ENCODE peak calls at places on chromosomes 4 and X, in ten cellular contexts. Z, M, J, Y, N, I, Q, R, P and A are unnamed samples.

GRCh38 chrX:572490-573124 is 58.0 kb upstream of the SHOX start:
- DNase-seq in Z (no peak), M (no peak), J (no peak), Y (no peak), N (no peak), I (no peak), Q (no peak), R (no peak), P (no peak), A (no peak)

GRCh38 chr4:51866835-51867234 is 23.9 kb downstream of the DCUN1D4 start:
- DNase-seq in Z (peak; percentile 30), M (no peak), J (no peak), Y (no peak), N (no peak), I (no peak), Q (no peak), R (no peak), P (no peak), A (no peak)

GRCh38 chr4:128635141-128635911 is 174.2 kb upstream of the JADE1 start:
- DNase-seq in Z (peak; percentile 88), M (no peak), J (peak; percentile 24), Y (no peak), N (no peak), I (no peak), Q (no peak), R (peak; percentile 8), P (no peak), A (no peak)

GRCh38 chrX:70049925-70050324 is at the start of gene AWAT2:
- DNase-seq in Z (no peak), M (peak; percentile 54), J (no peak), Y (no peak), N (no peak), I (no peak), Q (no peak), R (no peak), P (no peak), A (no peak)

GRCh38 chrX:74804574-74804973 is 120.7 kb downstream of the NEXMIF start:
- DNase-seq in Z (no peak), M (no peak), J (no peak), Y (no peak), N (no peak), I (no peak), Q (no peak), R (no peak), P (no peak), A (no peak)

GRCh38 chr4:106587558-106587957 is 219.0 kb upstream of the GIMD1 start:
- DNase-seq in Z (no peak), M (peak; percentile 82), J (no peak), Y (no peak), N (no peak), I (no peak), Q (peak; percentile 80), R (no peak), P (no peak), A (no peak)

GRCh38 chrX:151793886-151794285 is 59.3 kb downstream of the CNGA2 start:
- DNase-seq in Z (no peak), M (no peak), J (no peak), Y (no peak), N (no peak), I (no peak), Q (no peak), R (no peak), P (no peak), A (no peak)

GRCh38 chr4:183349673-183350072 is 27.4 kb upstream of the CLDN24 start:
- DNase-seq in Z (no peak), M (peak; percentile 71), J (no peak), Y (no peak), N (no peak), I (no peak), Q (peak; percentile 58), R (no peak), P (no peak), A (no peak)

GRCh38 chrX:154458116-154458953 is at the start of gene PLXNA3:
- DNase-seq in Z (peak; percentile 14), M (no peak), J (peak; percentile 34), Y (no peak), N (no peak), I (peak; percentile 73), Q (peak; percentile 46), R (no peak), P (peak; percentile 48), A (peak; percentile 39)

GRCh38 chrX:130082244-130083106 is 27.8 kb downstream of the ELF4 start:
- DNase-seq in Z (peak; percentile 32), M (no peak), J (peak; percentile 9), Y (no peak), N (peak; percentile 33), I (peak; percentile 77), Q (no peak), R (no peak), P (peak; percentile 67), A (peak; percentile 82)

GRCh38 chrX:153885968-153886903 is at the start of gene L1CAM:
- DNase-seq in Z (no peak), M (no peak), J (no peak), Y (no peak), N (no peak), I (no peak), Q (peak; percentile 13), R (no peak), P (no peak), A (no peak)

GRCh38 chrX:63101879-63102620 is 249.1 kb downstream of the SPIN4 start:
- DNase-seq in Z (no peak), M (no peak), J (no peak), Y (no peak), N (no peak), I (no peak), Q (no peak), R (no peak), P (no peak), A (no peak)

GRCh38 chrX:12779534-12779933 is 11.7 kb upstream of the PRPS2 start:
- DNase-seq in Z (no peak), M (no peak), J (no peak), Y (no peak), N (no peak), I (no peak), Q (no peak), R (no peak), P (no peak), A (no peak)

GRCh38 chrX:47751670-47752069 is 85.0 kb upstream of the ZNF81 start:
- DNase-seq in Z (peak; percentile 5), M (peak; percentile 26), J (peak; percentile 74), Y (no peak), N (no peak), I (no peak), Q (peak; percentile 55), R (no peak), P (peak; percentile 18), A (peak; percentile 43)

GRCh38 chr4:3719836-3720235 is 46.3 kb upstream of the ADRA2C start:
- DNase-seq in Z (no peak), M (no peak), J (no peak), Y (no peak), N (no peak), I (no peak), Q (no peak), R (no peak), P (no peak), A (no peak)

GRCh38 chr4:15349965-15350364 is 77.9 kb upstream of the C1QTNF7 start:
- DNase-seq in Z (no peak), M (no peak), J (no peak), Y (no peak), N (no peak), I (no peak), Q (no peak), R (no peak), P (no peak), A (no peak)
- H3K27ac ChIP-seq in Z (no peak overlapping the region), M (no peak overlapping the region), J (no peak overlapping the region), Y (peak overlapping the region; percentile 73), N (peak overlapping the region; percentile 59), I (no peak overlapping the region), Q (no peak overlapping the region), R (no peak overlapping the region), P (no peak overlapping the region), A (no peak overlapping the region)

DNA sequence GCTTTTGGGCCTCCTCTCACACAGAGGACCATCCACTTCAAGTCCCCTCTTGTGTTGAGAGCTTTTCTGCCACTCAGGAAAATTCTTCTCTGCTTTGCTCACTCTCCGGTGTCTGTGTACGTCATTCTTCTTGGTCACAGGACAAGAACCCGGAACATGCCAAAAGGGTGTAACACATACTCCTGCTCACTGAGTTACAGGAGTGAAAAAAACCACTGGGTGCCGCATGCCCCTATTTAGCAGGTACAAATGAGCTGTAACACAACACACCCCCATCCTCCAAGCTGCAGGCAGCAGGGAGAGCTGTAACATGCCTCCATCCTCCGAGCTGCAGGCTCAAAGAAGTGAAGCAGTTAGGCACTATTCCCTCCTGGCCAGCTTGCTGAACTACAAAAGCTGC is 13.0 kb upstream of the CXCL2 start:
- DNase-seq in Z (peak; percentile 38), M (peak; percentile 96), J (peak; percentile 73), Y (no peak), N (no peak), I (no peak), Q (no peak), R (no peak), P (no peak), A (no peak)
- H3K27ac ChIP-seq in Z (peak overlapping the region; percentile 82), M (peak overlapping the region; percentile 99), J (peak overlapping the region; percentile 82), Y (no peak overlapping the region), N (no peak overlapping the region), I (no peak overlapping the region), Q (peak overlapping the region; percentile 96), R (no peak overlapping the region), P (no peak overlapping the region), A (no peak overlapping the region)

GRCh38 chrX:2320089-2320488 is 180.7 kb downstream of the DHRSX start:
- DNase-seq in Z (no peak), M (no peak), J (no peak), Y (no peak), N (no peak), I (no peak), Q (no peak), R (no peak), P (no peak), A (no peak)
- H3K27ac ChIP-seq in Z (peak overlapping the region; percentile 84), M (no peak overlapping the region), J (no peak overlapping the region), Y (no peak overlapping the region), N (no peak overlapping the region), I (peak overlapping the region; percentile 59), Q (no peak overlapping the region), R (no peak overlapping the region), P (no peak overlapping the region), A (no peak overlapping the region)

GRCh38 chr4:153971878-153972277 is 183.0 kb upstream of the SFRP2 start:
- DNase-seq in Z (no peak), M (no peak), J (no peak), Y (no peak), N (no peak), I (no peak), Q (no peak), R (no peak), P (no peak), A (no peak)

GRCh38 chr4:153973942-153974341 is 185.1 kb upstream of the SFRP2 start:
- DNase-seq in Z (no peak), M (no peak), J (no peak), Y (no peak), N (no peak), I (no peak), Q (no peak), R (no peak), P (no peak), A (no peak)

GRCh38 chr4:153974452-153974851 is 185.6 kb upstream of the SFRP2 start:
- DNase-seq in Z (no peak), M (no peak), J (no peak), Y (no peak), N (no peak), I (no peak), Q (no peak), R (no peak), P (no peak), A (no peak)

GRCh38 chr4:153969542-153969941 is 180.7 kb upstream of the SFRP2 start:
- DNase-seq in Z (no peak), M (no peak), J (no peak), Y (no peak), N (no peak), I (no peak), Q (no peak), R (no peak), P (no peak), A (no peak)

GRCh38 chr4:153970169-153970568 is 181.3 kb upstream of the SFRP2 start:
- DNase-seq in Z (no peak), M (no peak), J (no peak), Y (no peak), N (no peak), I (no peak), Q (no peak), R (no peak), P (no peak), A (no peak)
- H3K27ac ChIP-seq in Z (no peak overlapping the region), M (no peak overlapping the region), J (no peak overlapping the region), Y (no peak overlapping the region), N (no peak overlapping the region), I (no peak overlapping the region), Q (no peak overlapping the region), R (no peak overlapping the region), P (no peak overlapping the region), A (no peak overlapping the region)